ENCODE peak calls at places on chromosomes 1 and 21, in five cellular contexts. O, K, S, W and Z are unnamed samples.

GRCh38 chr1:240401721-240402120 is 210.2 kb downstream of the GREM2 start:
- DNase-seq in S (no peak), O (no peak), K (no peak), W (no peak), Z (no peak)

GRCh38 chr21:32921632-32922230 is 104.0 kb upstream of the OLIG2 start:
- DNase-seq in K (no peak), W (peak), O (no peak), S (no peak), Z (no peak)

GRCh38 chr1:67214420-67215174 is 48.3 kb downstream of the IL23R start:
- DNase-seq in W (peak), O (no peak), S (no peak), K (peak), Z (peak)

GRCh38 chr1:73674945-73675561 is 522.9 kb downstream of the LRRIQ3 start:
- DNase-seq in K (peak), O (no peak), W (peak), S (no peak), Z (peak)

GRCh38 chr21:45853703-45854342 is 127.7 kb upstream of the COL6A1 start:
- DNase-seq in S (no peak), O (no peak), W (no peak), K (no peak), Z (no peak)

GRCh38 chr21:28669331-28669730 is 323.3 kb downstream of the LTN1 start:
- DNase-seq in W (no peak), K (no peak), S (no peak), O (no peak), Z (no peak)

GRCh38 chr1:2530501-2531361 is 668 bp upstream of the HES5 start:
- DNase-seq in W (no peak), O (no peak), S (no peak), K (no peak), Z (no peak)

GRCh38 chr1:70871790-70872189 is 175.8 kb downstream of the PTGER3 start:
- DNase-seq in S (no peak), W (no peak), O (no peak), K (no peak), Z (no peak)

GRCh38 chr1:12272770-12273169 is 42.9 kb downstream of the VPS13D start:
- DNase-seq in W (no peak), O (no peak), K (no peak), S (no peak), Z (no peak)

GRCh38 chr1:13828454-13829151 is 128.6 kb downstream of the PRDM2 start:
- DNase-seq in O (no peak), W (peak), K (peak), S (peak), Z (peak)

GRCh38 chr1:153242160-153242559 is 17.3 kb upstream of the LORICRIN start:
- DNase-seq in K (no peak), O (no peak), W (no peak), S (peak), Z (no peak)

GRCh38 chr1:153232553-153232952 is 15.2 kb downstream of the PRR9 start:
- DNase-seq in S (peak), O (no peak), K (no peak), W (no peak), Z (no peak)

GRCh38 chr1:153233448-153233847 is 16.1 kb downstream of the PRR9 start:
- DNase-seq in W (no peak), K (no peak), O (no peak), S (no peak), Z (no peak)

GRCh38 chr1:153238536-153238935 is 21.0 kb upstream of the LORICRIN start:
- DNase-seq in S (peak), W (no peak), O (no peak), K (no peak), Z (no peak)
- TF ChIP-seq CTCF in S (peak), W (no peak), O (no peak), K (no peak), Z (no peak)

DNA sequence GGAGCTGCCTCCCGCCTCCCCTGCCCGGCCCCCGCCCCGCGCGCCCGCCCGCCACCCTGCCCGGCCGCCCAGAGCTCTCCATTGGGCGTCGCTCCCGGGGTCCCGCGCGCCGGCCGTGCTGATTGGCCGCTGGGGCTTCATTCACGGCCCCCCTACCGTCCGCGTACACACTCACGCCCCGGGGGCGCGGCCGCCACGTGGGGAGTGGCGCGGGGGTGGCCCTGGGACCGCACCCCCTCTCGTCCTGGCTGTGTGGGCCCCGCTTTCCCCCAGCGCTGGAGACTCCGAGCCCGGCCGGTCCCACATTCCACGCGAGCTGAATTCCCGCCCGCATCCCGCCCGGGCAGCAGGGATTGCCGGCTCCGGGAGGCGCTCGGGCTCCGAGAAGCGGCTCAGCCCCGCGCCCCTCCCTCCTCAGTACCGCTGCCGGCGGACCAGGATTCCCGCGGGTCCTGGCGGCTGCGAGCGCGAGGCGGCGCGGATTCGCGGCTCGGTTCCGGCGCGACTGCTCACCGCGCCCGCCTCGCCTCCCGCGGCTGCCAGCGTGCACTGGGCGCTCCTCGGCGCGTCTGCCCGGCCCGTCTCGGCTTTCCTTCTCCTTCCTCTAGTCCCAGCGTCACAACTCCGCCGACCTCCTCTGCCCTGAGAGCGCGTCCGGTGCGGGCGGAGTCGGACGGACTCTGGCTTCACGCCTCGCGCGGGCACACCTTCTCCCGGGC is 450 bp upstream of the POU3F1 start:
- DNase-seq in K (peak), S (peak), O (peak), W (peak), Z (peak)
- TF ChIP-seq CTCF in K (peak), S (no peak), O (peak), W (no peak), Z (no peak)

DNA sequence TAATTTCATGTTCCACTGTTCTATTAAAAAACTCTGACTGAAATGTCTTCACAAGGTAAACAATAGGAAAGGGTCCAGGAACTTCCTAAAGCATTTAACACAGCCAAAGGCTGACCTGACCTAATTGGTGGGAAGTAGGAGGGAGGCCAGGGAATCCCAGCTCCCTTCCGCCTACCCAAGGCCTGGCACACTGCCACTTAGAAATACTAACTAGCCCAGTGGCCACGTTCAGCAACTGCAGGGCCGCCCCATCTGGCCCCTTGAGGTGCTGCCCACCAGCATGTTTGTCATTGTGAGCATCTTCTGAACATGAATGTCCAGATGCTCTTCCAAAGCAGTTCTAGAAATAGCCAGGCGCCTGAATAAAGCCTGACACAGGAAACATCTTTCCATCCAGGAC is 44.7 kb upstream of the BCL9 start:
- DNase-seq in W (no peak), K (peak), S (no peak), O (peak), Z (no peak)
- TF ChIP-seq CTCF in W (no peak), K (no peak), S (peak), O (peak), Z (no peak)

GRCh38 chr1:196732526-196732925 is 42.1 kb upstream of the CFHR3 start:
- DNase-seq in S (no peak), K (no peak), W (no peak), O (no peak), Z (no peak)
- TF ChIP-seq CTCF in S (peak), K (no peak), W (no peak), O (no peak), Z (no peak)

DNA sequence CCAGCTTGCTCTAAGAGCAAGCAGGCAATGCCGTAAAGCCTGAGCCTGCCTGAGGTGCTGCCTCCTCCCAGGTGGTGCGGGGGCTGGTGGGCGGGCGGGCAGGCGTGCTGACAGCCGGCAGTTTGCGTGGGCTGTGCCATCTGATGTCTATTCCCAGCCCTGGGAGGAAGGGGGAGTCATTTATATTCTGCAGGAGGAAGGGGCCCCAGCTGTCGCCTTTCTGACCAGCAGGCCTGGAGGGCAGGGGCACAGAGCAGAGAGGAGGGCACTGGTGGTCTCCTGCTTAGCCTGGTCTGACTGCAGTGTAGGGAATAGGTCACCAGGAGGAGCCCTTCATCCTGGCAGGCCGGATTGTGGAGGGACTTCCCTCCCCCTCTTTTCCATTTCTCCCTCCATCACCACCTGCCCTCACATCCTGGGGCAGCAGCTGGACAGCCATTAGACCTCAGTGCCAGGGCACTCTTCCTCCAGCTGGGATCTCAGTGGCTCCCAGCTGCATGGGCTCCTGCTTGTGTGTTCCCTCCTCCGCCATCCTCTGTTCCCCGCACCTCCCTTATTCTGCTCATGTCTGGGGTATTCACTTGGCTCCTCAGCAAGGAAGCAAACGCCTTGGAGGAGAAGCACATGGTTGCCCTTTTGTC is 4.4 kb downstream of the CYB561D1 start:
- DNase-seq in W (no peak), K (peak), S (no peak), O (no peak), Z (no peak)
- TF ChIP-seq CTCF in W (no peak), K (peak), S (no peak), O (peak), Z (peak)

DNA sequence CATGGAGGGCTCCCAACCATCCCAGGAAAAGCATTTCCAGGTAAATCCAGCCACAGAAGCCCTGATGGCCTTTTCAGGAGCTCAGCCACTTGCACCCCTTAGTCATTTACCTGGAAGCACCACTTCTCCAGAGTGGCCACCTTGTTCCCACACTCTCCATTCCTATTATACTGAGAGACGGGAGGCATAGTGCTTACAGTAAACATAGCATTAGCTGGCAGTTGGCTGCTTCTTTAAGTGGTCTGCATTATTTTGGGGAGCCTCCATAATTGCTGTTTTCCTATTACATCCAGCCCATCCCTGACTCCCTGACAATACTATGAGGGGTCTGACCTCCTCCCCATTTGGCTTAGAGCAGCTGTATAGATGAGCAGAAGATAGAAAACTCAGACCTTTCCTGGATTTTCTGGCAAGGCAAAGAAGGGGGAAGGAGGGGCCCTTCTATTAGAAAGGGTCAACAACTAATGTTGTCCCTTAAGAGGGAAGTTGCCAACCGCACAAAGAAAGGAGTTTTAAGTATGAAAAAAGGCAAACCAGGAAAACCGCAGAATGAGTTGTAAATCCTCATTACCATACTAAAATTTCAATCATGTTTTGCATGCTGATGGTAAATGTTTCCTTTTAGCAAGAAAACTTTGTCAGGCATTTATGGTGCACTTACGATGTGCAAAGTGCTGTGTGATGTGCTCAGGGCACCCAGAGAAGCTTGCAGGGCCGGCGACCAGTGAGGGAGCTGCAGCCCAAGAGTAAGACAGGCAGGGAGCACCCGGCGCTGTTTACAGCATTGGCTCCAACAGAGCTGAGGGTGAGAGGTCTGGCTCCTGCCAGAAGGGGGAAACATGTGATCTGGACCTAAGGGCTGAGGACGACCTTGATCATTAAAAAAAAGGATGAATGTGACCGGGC is 167.3 kb downstream of the ZZZ3 start:
- DNase-seq in K (no peak), O (peak), W (no peak), S (no peak), Z (no peak)
- TF ChIP-seq CTCF in K (no peak), O (peak), W (no peak), S (no peak), Z (no peak)

GRCh38 chr1:215793210-215793609 is 226.1 kb downstream of the KCTD3 start:
- DNase-seq in W (no peak), O (no peak), K (no peak), S (no peak), Z (peak)
- TF ChIP-seq CTCF in W (peak), O (peak), K (peak), S (no peak), Z (no peak)